ENCODE peak calls at places on chromosomes 11 and 22, in five cellular contexts. X is colonic mucosa, B is PC-9, H is gastrocnemius medialis, C is heart right ventricle. O is an unnamed sample.

GRCh38 chr11:57568330-57568766 is 876 bp upstream of the UBE2L6 start:
- DNase-seq in X (peak), B (peak), H (peak), C (peak), O (peak)

GRCh38 chr11:13210424-13210823 is 67.2 kb upstream of the BMAL1 start:
- DNase-seq in X (peak), B (peak), H (peak), C (peak), O (peak)

GRCh38 chr22:37740455-37741311 is 43.8 kb downstream of the TRIOBP start:
- DNase-seq in X (peak), B (no peak), H (no peak), C (no peak), O (no peak)

GRCh38 chr11:18789942-18790341 is 1.7 kb downstream of the PTPN5 start:
- DNase-seq in X (no peak), B (no peak), H (no peak), C (no peak), O (no peak)

GRCh38 chr11:2807801-2808241 is 77.8 kb downstream of the CDKN1C start:
- DNase-seq in X (no peak), B (no peak), H (peak), C (no peak), O (no peak)

GRCh38 chr11:40328890-40329617 is 1130.4 kb downstream of the LRRC4C start:
- DNase-seq in X (peak), B (peak), H (peak), C (peak), O (peak)

GRCh38 chr11:34512810-34513673 is 552 bp downstream of the ELF5 start:
- DNase-seq in X (peak), B (peak), H (no peak), C (peak), O (peak)

GRCh38 chr11:83691387-83692088 is 405.4 kb upstream of the CCDC90B start:
- DNase-seq in X (no peak), B (no peak), H (no peak), C (peak), O (peak)

GRCh38 chr11:75445315-75445953 is 12.4 kb upstream of the KLHL35 start:
- DNase-seq in X (peak), B (peak), H (peak), C (peak), O (peak)

GRCh38 chr11:118067006-118067405 is 9.9 kb upstream of the TMPRSS4 start:
- DNase-seq in X (no peak), B (no peak), H (no peak), C (no peak), O (no peak)

GRCh38 chr11:75450236-75450635 is 17.2 kb upstream of the KLHL35 start:
- DNase-seq in X (no peak), B (peak), H (no peak), C (no peak), O (no peak)

GRCh38 chr11:64766881-64767280 is 7.1 kb upstream of the PYGM start:
- DNase-seq in X (no peak), B (no peak), H (no peak), C (no peak), O (no peak)

GRCh38 chr11:111676878-111677585 is 74.8 kb downstream of the SIK2 start:
- DNase-seq in X (no peak), B (no peak), H (no peak), C (no peak), O (peak)

GRCh38 chr11:122917311-122917710 is 34.8 kb downstream of the JHY start:
- DNase-seq in X (no peak), B (peak), H (no peak), C (no peak), O (peak)

GRCh38 chr11:103648670-103649400 is 387.6 kb upstream of the DDI1 start:
- DNase-seq in X (no peak), B (no peak), H (no peak), C (no peak), O (peak)

GRCh38 chr11:27403195-27403594 is 40.2 kb upstream of the CCDC34 start:
- DNase-seq in X (no peak), B (no peak), H (no peak), C (no peak), O (no peak)

GRCh38 chr11:76736773-76737495 is 46.2 kb upstream of the TSKU start:
- DNase-seq in X (no peak), B (no peak), H (no peak), C (no peak), O (no peak)

GRCh38 chr11:69874178-69874983 is 55.2 kb upstream of the FGF3 start:
- DNase-seq in X (no peak), B (no peak), H (no peak), C (no peak), O (no peak)

DNA sequence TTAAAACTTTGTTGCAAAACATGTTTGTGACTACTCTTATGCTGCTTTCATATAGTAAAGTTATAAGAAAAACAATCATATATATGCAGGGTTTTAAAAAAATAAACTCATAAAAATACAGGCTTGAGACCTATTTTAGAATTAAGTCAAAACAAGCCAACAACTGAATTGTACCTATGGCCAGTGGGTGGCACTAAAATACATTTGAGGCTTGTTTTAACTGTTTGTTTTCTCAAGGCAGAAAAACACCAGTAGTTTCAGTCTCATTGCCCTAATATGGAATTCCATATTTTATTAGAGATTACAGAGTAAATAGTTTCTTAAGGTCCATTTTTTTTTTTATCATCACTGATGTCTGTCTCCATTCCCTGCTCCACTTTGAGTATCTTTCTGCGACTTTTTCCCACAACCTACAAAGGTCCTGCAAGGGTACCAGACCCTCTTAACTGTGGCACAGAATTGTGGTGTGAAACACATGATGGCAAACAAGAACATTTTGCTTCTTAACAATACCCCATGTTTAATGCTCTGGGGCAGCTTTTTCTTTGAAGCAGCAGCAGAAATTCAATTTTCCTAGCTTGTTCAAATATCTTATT is 8.5 kb upstream of the CCDC89 start:
- DNase-seq in X (no peak), B (no peak), H (no peak), C (no peak), O (no peak)
- TF ChIP-seq CTCF in X (peak), B (peak), H (peak), C (peak), O (peak)

DNA sequence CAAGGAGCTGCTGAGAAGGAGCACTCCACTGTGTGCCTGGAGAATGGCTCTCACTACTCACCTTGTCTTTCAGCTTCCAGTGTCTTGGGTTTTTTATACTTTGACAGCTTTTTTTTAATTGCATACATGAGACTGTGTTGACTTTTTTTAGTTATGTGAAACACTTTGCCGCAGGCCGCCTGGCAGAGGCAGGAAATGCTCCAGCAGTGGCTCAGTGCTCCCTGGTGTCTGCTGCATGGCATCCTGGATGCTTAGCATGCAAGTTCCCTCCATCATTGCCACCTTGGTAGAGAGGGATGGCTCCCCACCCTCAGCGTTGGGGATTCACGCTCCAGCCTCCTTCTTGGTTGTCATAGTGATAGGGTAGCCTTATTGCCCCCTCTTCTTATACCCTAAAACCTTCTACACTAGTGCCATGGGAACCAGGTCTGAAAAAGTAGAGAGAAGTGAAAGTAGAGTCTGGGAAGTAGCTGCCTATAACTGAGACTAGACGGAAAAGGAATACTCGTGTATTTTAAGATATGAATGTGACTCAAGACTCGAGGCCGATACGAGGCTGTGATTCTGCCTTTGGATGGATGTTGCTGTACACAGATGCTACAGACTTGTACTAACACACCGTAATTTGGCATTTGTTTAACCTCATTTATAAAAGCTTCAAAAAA is 72.6 kb downstream of the NCAPD3 start:
- DNase-seq in X (no peak), B (no peak), H (no peak), C (no peak), O (no peak)
- H3K27ac ChIP-seq in X (no peak), B (no peak), H (no peak), C (no peak), O (no peak)

GRCh38 chr22:30247561-30247960 is 1.0 kb upstream of the LIF start:
- DNase-seq in X (peak), B (no peak), H (no peak), C (no peak), O (no peak)

GRCh38 chr22:30245181-30245984 is 1.2 kb downstream of the LIF start:
- DNase-seq in X (peak), B (no peak), H (no peak), C (no peak), O (no peak)

GRCh38 chr22:30246962-30247376 is 410 bp upstream of the LIF start:
- DNase-seq in X (peak), B (no peak), H (no peak), C (no peak), O (no peak)

GRCh38 chr22:30247974-30248373 is 1.4 kb upstream of the LIF start:
- DNase-seq in X (peak), B (no peak), H (no peak), C (no peak), O (no peak)

DNA sequence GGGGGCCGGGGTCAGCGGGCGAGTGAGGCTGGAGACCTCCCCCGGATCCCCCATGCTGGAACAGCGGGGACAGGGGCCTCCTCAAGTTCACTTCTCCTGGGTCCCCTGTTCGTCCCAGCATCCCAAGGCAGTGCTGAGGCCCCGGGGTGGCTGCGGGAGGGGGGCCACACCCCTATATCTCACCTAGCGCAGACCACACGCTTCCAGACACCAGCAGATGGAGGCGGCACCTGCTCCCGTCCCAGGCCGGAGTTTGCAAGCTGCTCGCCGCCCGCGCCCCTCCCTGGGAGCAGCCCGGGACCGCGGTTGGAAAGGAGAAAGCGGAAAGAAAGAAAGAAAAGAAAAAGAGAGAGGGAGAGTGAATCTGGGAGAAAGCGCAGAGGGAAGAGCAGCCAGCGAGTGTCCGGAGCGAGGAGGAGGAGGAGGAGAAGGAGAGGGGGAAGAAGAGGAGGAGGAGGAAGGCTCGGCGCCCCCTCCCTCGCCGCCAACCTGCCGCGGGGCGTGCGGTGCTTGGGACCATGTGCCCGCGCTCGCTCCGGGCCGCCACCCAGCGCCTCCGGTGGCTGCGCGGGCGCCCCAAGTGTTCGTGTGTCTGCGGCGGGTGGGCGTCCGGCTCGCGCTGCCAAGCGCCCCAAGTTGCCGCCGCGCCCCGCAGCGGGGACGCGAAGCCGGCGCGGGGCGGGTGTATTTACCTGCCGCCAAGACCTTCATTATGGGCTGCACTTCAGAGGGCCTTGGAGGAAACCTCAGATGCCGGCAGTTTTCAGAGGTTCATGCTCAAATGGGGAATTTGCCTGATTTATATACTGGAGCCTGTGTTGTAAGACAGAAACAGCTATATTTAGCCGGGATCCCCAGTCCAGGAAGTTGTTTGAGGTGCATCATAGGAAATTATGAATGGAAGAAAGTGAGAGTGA is at the start of gene LIF:
- DNase-seq in X (peak), B (no peak), H (no peak), C (no peak), O (peak)
- TF ChIP-seq CTCF in X (no peak), B (no peak), H (no peak), C (peak), O (peak)

DNA sequence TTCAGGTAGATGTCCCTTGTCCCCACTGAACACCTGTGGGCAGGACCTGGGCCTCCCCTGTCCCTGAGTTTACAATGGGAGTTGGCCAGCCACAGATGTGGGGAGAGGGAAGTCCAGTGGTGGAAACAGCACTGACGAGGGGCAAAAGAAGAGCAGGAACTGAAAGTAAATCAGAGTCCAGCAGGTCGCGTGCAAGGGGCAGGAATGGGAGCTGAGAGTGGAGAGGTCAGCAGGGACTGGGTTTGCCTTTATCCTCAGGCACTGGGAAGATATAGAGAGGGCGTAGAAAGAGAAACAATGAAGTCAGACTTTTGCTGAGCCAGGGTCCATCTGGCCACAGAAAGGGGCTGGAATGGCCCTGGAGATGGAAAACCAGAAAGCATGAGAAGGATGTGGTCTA is 8.5 kb downstream of the P2RY6 start:
- DNase-seq in X (no peak), B (no peak), H (no peak), C (peak), O (no peak)
- H3K27ac ChIP-seq in X (no peak), B (no peak), H (no peak), C (no peak), O (no peak)

GRCh38 chr11:70942593-70942992 is 309.8 kb downstream of the SHANK2 start:
- DNase-seq in X (no peak), B (no peak), H (no peak), C (no peak), O (no peak)
- TF ChIP-seq CTCF in X (no peak), B (peak), H (no peak), C (no peak), O (peak)

GRCh38 chr22:44158766-44159165 is 22.0 kb upstream of the PARVG start:
- DNase-seq in X (no peak), B (no peak), H (no peak), C (no peak), O (no peak)
- H3K27ac ChIP-seq in X (no peak), B (no peak), H (no peak), C (no peak), O (no peak)

GRCh38 chr11:116732740-116733385 is 39.9 kb downstream of the BUD13 start:
- DNase-seq in X (peak), B (peak), H (no peak), C (peak), O (peak)
- TF ChIP-seq CTCF in X (peak), B (peak), H (peak), C (peak), O (peak)